ENCODE peak calls at places on chromosomes 5 and 9, in nine cellular contexts. P, T, F, A, K, C, W, L and Y are unnamed samples.

GRCh38 chr9:117307701-117308100 is 107.2 kb downstream of the ASTN2 start:
- DNase-seq in C (no peak), L (no peak), K (no peak), F (no peak), A (no peak), T (no peak), P (no peak), W (no peak), Y (no peak)

GRCh38 chr5:61084658-61085057 is 77.6 kb downstream of the SMIM15 start:
- DNase-seq in A (no peak), T (no peak), L (no peak), P (no peak), C (no peak), W (no peak), K (no peak), F (no peak), Y (no peak)

GRCh38 chr9:77651203-77651602 is 3.1 kb upstream of the GNA14 start:
- DNase-seq in A (no peak), P (no peak), L (no peak), W (no peak), C (no peak), T (no peak), F (no peak), K (no peak), Y (no peak)

GRCh38 chr5:74452851-74453250 is 187.7 kb downstream of the ENC1 start:
- DNase-seq in W (no peak), T (no peak), F (no peak), P (no peak), K (no peak), C (no peak), L (no peak), A (no peak), Y (no peak)

GRCh38 chr9:3525088-3525835 is 539 bp downstream of the RFX3 start:
- DNase-seq in F (no peak), P (no peak), A (no peak), W (no peak), T (peak), L (no peak), K (no peak), C (peak), Y (no peak)

GRCh38 chr9:4639420-4639819 is 22.7 kb upstream of the PLPP6 start:
- DNase-seq in K (no peak), A (no peak), F (no peak), L (no peak), C (no peak), T (no peak), W (no peak), P (no peak), Y (no peak)

GRCh38 chr9:128554155-128554862 is 1.9 kb downstream of the SPTAN1 start:
- DNase-seq in L (peak), F (peak), P (no peak), A (peak), C (no peak), T (peak), W (peak), K (no peak), Y (peak)

GRCh38 chr9:121292051-121292450 is 24.1 kb downstream of the GSN start:
- DNase-seq in C (peak), T (no peak), A (no peak), P (no peak), F (no peak), L (no peak), K (no peak), W (no peak), Y (no peak)

GRCh38 chr9:71504636-71505035 is 263.7 kb downstream of the CEMIP2 start:
- DNase-seq in C (no peak), F (no peak), L (peak), A (no peak), T (peak), K (no peak), W (peak), P (no peak), Y (peak)

GRCh38 chr9:24073237-24073636 is 247.2 kb upstream of the ELAVL2 start:
- DNase-seq in L (no peak), F (no peak), C (no peak), P (no peak), W (no peak), K (no peak), A (no peak), T (no peak), Y (no peak)

GRCh38 chr5:142012186-142012785 is 541 bp downstream of the GNPDA1 start:
- DNase-seq in L (no peak), W (no peak), P (no peak), A (peak), F (no peak), T (peak), K (no peak), C (peak), Y (peak)

GRCh38 chr9:93613174-93613573 is 36.8 kb downstream of the PHF2 start:
- DNase-seq in P (no peak), T (no peak), A (no peak), K (no peak), W (no peak), L (no peak), C (no peak), F (no peak), Y (no peak)

GRCh38 chr5:55104966-55105701 is 2.7 kb downstream of the GZMA start:
- DNase-seq in T (no peak), L (no peak), K (no peak), C (no peak), W (no peak), P (no peak), F (no peak), A (no peak), Y (no peak)